ENCODE peak calls at places on chromosomes 5 and 9, in nine cellular contexts. One of them, this sample, is unnamed.

GRCh38 chr9:137237759-137238726 is 3.0 kb upstream of the TUBB4B start:
- DNase-seq in NCI-H1694: no peak
- DNase-seq in GM18507: no peak
- DNase-seq in brain microvascular endothelial cell: no peak
- DNase-seq in WTC11: no peak
- DNase-seq in nephron progenitor cell: no peak
- DNase-seq in HS-27A: no peak
- DNase-seq in dorsolateral prefrontal cortex: peak
- DNase-seq in activated gamma-delta T cell treated with anti-CD3 and anti-CD28 coated beads, Interleukin-2, amount 50 U/mL, for 16 hours: no peak
- DNase-seq in this sample: no peak

GRCh38 chr5:128196791-128197190 is 113.2 kb downstream of the SLC12A2 start:
- DNase-seq in NCI-H1694: no peak
- DNase-seq in GM18507: no peak
- DNase-seq in brain microvascular endothelial cell: peak
- DNase-seq in WTC11: no peak
- DNase-seq in nephron progenitor cell: no peak
- DNase-seq in HS-27A: no peak
- DNase-seq in dorsolateral prefrontal cortex: no peak
- DNase-seq in activated gamma-delta T cell treated with anti-CD3 and anti-CD28 coated beads, Interleukin-2, amount 50 U/mL, for 16 hours: no peak
- DNase-seq in this sample: peak

GRCh38 chr5:176647030-176647869 is at the start of gene TSPAN17:
- DNase-seq in NCI-H1694: peak
- DNase-seq in GM18507: peak
- DNase-seq in brain microvascular endothelial cell: peak
- DNase-seq in WTC11: peak
- DNase-seq in nephron progenitor cell: peak
- DNase-seq in HS-27A: peak
- DNase-seq in dorsolateral prefrontal cortex: peak
- DNase-seq in activated gamma-delta T cell treated with anti-CD3 and anti-CD28 coated beads, Interleukin-2, amount 50 U/mL, for 16 hours: peak
- DNase-seq in this sample: peak

GRCh38 chr9:804026-804425 is 37.5 kb upstream of the DMRT1 start:
- DNase-seq in NCI-H1694: no peak
- DNase-seq in GM18507: no peak
- DNase-seq in brain microvascular endothelial cell: no peak
- DNase-seq in WTC11: no peak
- DNase-seq in nephron progenitor cell: no peak
- DNase-seq in HS-27A: no peak
- DNase-seq in dorsolateral prefrontal cortex: no peak
- DNase-seq in activated gamma-delta T cell treated with anti-CD3 and anti-CD28 coated beads, Interleukin-2, amount 50 U/mL, for 16 hours: no peak
- DNase-seq in this sample: no peak

GRCh38 chr5:37272564-37272963 is 23.4 kb upstream of the CPLANE1 start:
- DNase-seq in NCI-H1694: no peak
- DNase-seq in GM18507: no peak
- DNase-seq in brain microvascular endothelial cell: no peak
- DNase-seq in WTC11: peak
- DNase-seq in nephron progenitor cell: no peak
- DNase-seq in HS-27A: peak
- DNase-seq in dorsolateral prefrontal cortex: no peak
- DNase-seq in activated gamma-delta T cell treated with anti-CD3 and anti-CD28 coated beads, Interleukin-2, amount 50 U/mL, for 16 hours: no peak
- DNase-seq in this sample: peak

GRCh38 chr5:166909040-166909439 is 1382.4 kb upstream of the WWC1 start:
- DNase-seq in NCI-H1694: no peak
- DNase-seq in GM18507: no peak
- DNase-seq in brain microvascular endothelial cell: no peak
- DNase-seq in WTC11: no peak
- DNase-seq in nephron progenitor cell: no peak
- DNase-seq in HS-27A: no peak
- DNase-seq in dorsolateral prefrontal cortex: no peak
- DNase-seq in activated gamma-delta T cell treated with anti-CD3 and anti-CD28 coated beads, Interleukin-2, amount 50 U/mL, for 16 hours: no peak
- DNase-seq in this sample: peak

GRCh38 chr5:138696501-138696900 is 56.7 kb upstream of the CTNNA1 start:
- DNase-seq in NCI-H1694: no peak
- DNase-seq in GM18507: no peak
- DNase-seq in brain microvascular endothelial cell: peak
- DNase-seq in WTC11: no peak
- DNase-seq in nephron progenitor cell: no peak
- DNase-seq in HS-27A: no peak
- DNase-seq in dorsolateral prefrontal cortex: no peak
- DNase-seq in activated gamma-delta T cell treated with anti-CD3 and anti-CD28 coated beads, Interleukin-2, amount 50 U/mL, for 16 hours: no peak
- DNase-seq in this sample: no peak

GRCh38 chr5:134145779-134146581 is 30.8 kb downstream of the SKP1 start:
- DNase-seq in NCI-H1694: peak
- DNase-seq in GM18507: peak
- DNase-seq in brain microvascular endothelial cell: peak
- DNase-seq in WTC11: peak
- DNase-seq in nephron progenitor cell: peak
- DNase-seq in HS-27A: peak
- DNase-seq in dorsolateral prefrontal cortex: peak
- DNase-seq in activated gamma-delta T cell treated with anti-CD3 and anti-CD28 coated beads, Interleukin-2, amount 50 U/mL, for 16 hours: peak
- DNase-seq in this sample: peak

GRCh38 chr5:140423609-140424008 is 22.0 kb downstream of the ANKHD1 start:
- DNase-seq in NCI-H1694: no peak
- DNase-seq in GM18507: no peak
- DNase-seq in brain microvascular endothelial cell: no peak
- DNase-seq in WTC11: no peak
- DNase-seq in nephron progenitor cell: no peak
- DNase-seq in HS-27A: no peak
- DNase-seq in dorsolateral prefrontal cortex: no peak
- DNase-seq in activated gamma-delta T cell treated with anti-CD3 and anti-CD28 coated beads, Interleukin-2, amount 50 U/mL, for 16 hours: no peak
- DNase-seq in this sample: no peak

GRCh38 chr5:26807231-26808199 is 230.9 kb downstream of the CDH9 start:
- DNase-seq in NCI-H1694: no peak
- DNase-seq in GM18507: no peak
- DNase-seq in brain microvascular endothelial cell: no peak
- DNase-seq in WTC11: peak
- DNase-seq in nephron progenitor cell: no peak
- DNase-seq in HS-27A: no peak
- DNase-seq in dorsolateral prefrontal cortex: no peak
- DNase-seq in activated gamma-delta T cell treated with anti-CD3 and anti-CD28 coated beads, Interleukin-2, amount 50 U/mL, for 16 hours: no peak
- DNase-seq in this sample: no peak

GRCh38 chr9:97714435-97714834 is 17.3 kb upstream of the XPA start:
- DNase-seq in NCI-H1694: no peak
- DNase-seq in GM18507: no peak
- DNase-seq in brain microvascular endothelial cell: peak
- DNase-seq in WTC11: no peak
- DNase-seq in nephron progenitor cell: no peak
- DNase-seq in HS-27A: peak
- DNase-seq in dorsolateral prefrontal cortex: no peak
- DNase-seq in activated gamma-delta T cell treated with anti-CD3 and anti-CD28 coated beads, Interleukin-2, amount 50 U/mL, for 16 hours: no peak
- DNase-seq in this sample: peak

GRCh38 chr5:56633950-56634349 is 181.4 kb upstream of the MAP3K1 start:
- DNase-seq in NCI-H1694: no peak
- DNase-seq in GM18507: no peak
- DNase-seq in brain microvascular endothelial cell: no peak
- DNase-seq in WTC11: no peak
- DNase-seq in nephron progenitor cell: no peak
- DNase-seq in HS-27A: no peak
- DNase-seq in dorsolateral prefrontal cortex: no peak
- DNase-seq in activated gamma-delta T cell treated with anti-CD3 and anti-CD28 coated beads, Interleukin-2, amount 50 U/mL, for 16 hours: no peak
- DNase-seq in this sample: no peak

GRCh38 chr9:112124156-112124555 is 50.9 kb downstream of the SUSD1 start:
- DNase-seq in NCI-H1694: no peak
- DNase-seq in GM18507: no peak
- DNase-seq in brain microvascular endothelial cell: no peak
- DNase-seq in WTC11: no peak
- DNase-seq in nephron progenitor cell: no peak
- DNase-seq in HS-27A: no peak
- DNase-seq in dorsolateral prefrontal cortex: no peak
- DNase-seq in activated gamma-delta T cell treated with anti-CD3 and anti-CD28 coated beads, Interleukin-2, amount 50 U/mL, for 16 hours: no peak
- DNase-seq in this sample: no peak

GRCh38 chr9:134936021-134936761 is 18.5 kb upstream of the FCN1 start:
- DNase-seq in NCI-H1694: no peak
- DNase-seq in GM18507: no peak
- DNase-seq in brain microvascular endothelial cell: no peak
- DNase-seq in WTC11: no peak
- DNase-seq in nephron progenitor cell: no peak
- DNase-seq in HS-27A: no peak
- DNase-seq in dorsolateral prefrontal cortex: no peak
- DNase-seq in activated gamma-delta T cell treated with anti-CD3 and anti-CD28 coated beads, Interleukin-2, amount 50 U/mL, for 16 hours: no peak
- DNase-seq in this sample: no peak

GRCh38 chr5:4855048-4855447 is 285.1 kb upstream of the ADAMTS16 start:
- DNase-seq in NCI-H1694: no peak
- DNase-seq in GM18507: no peak
- DNase-seq in brain microvascular endothelial cell: no peak
- DNase-seq in WTC11: no peak
- DNase-seq in nephron progenitor cell: no peak
- DNase-seq in HS-27A: no peak
- DNase-seq in dorsolateral prefrontal cortex: no peak
- DNase-seq in activated gamma-delta T cell treated with anti-CD3 and anti-CD28 coated beads, Interleukin-2, amount 50 U/mL, for 16 hours: no peak
- DNase-seq in this sample: no peak

GRCh38 chr9:83936523-83936922 is 15.3 kb upstream of the KIF27 start:
- DNase-seq in NCI-H1694: no peak
- DNase-seq in GM18507: no peak
- DNase-seq in brain microvascular endothelial cell: no peak
- DNase-seq in WTC11: no peak
- DNase-seq in nephron progenitor cell: no peak
- DNase-seq in HS-27A: peak
- DNase-seq in dorsolateral prefrontal cortex: no peak
- DNase-seq in activated gamma-delta T cell treated with anti-CD3 and anti-CD28 coated beads, Interleukin-2, amount 50 U/mL, for 16 hours: no peak
- DNase-seq in this sample: no peak

GRCh38 chr9:70438341-70438924 is 24.0 kb upstream of the KLF9 start:
- DNase-seq in NCI-H1694: no peak
- DNase-seq in GM18507: no peak
- DNase-seq in brain microvascular endothelial cell: peak
- DNase-seq in WTC11: no peak
- DNase-seq in nephron progenitor cell: no peak
- DNase-seq in HS-27A: no peak
- DNase-seq in dorsolateral prefrontal cortex: no peak
- DNase-seq in activated gamma-delta T cell treated with anti-CD3 and anti-CD28 coated beads, Interleukin-2, amount 50 U/mL, for 16 hours: no peak
- DNase-seq in this sample: peak

GRCh38 chr5:132426525-132427138 is 57.1 kb downstream of the SLC22A5 start:
- DNase-seq in NCI-H1694: no peak
- DNase-seq in GM18507: no peak
- DNase-seq in brain microvascular endothelial cell: peak
- DNase-seq in WTC11: peak
- DNase-seq in nephron progenitor cell: no peak
- DNase-seq in HS-27A: peak
- DNase-seq in dorsolateral prefrontal cortex: no peak
- DNase-seq in activated gamma-delta T cell treated with anti-CD3 and anti-CD28 coated beads, Interleukin-2, amount 50 U/mL, for 16 hours: peak
- DNase-seq in this sample: peak

GRCh38 chr9:20243866-20244647 is 378.2 kb downstream of the MLLT3 start:
- DNase-seq in NCI-H1694: no peak
- DNase-seq in GM18507: no peak
- DNase-seq in brain microvascular endothelial cell: no peak
- DNase-seq in WTC11: no peak
- DNase-seq in nephron progenitor cell: peak
- DNase-seq in HS-27A: no peak
- DNase-seq in dorsolateral prefrontal cortex: no peak
- DNase-seq in activated gamma-delta T cell treated with anti-CD3 and anti-CD28 coated beads, Interleukin-2, amount 50 U/mL, for 16 hours: no peak
- DNase-seq in this sample: no peak

GRCh38 chr5:167950126-167950721 is 341.2 kb upstream of the WWC1 start:
- DNase-seq in NCI-H1694: no peak
- DNase-seq in GM18507: no peak
- DNase-seq in brain microvascular endothelial cell: peak
- DNase-seq in WTC11: no peak
- DNase-seq in nephron progenitor cell: no peak
- DNase-seq in HS-27A: peak
- DNase-seq in dorsolateral prefrontal cortex: no peak
- DNase-seq in activated gamma-delta T cell treated with anti-CD3 and anti-CD28 coated beads, Interleukin-2, amount 50 U/mL, for 16 hours: no peak
- DNase-seq in this sample: peak

GRCh38 chr5:89560724-89561123 is 677.7 kb upstream of the MEF2C start:
- DNase-seq in NCI-H1694: no peak
- DNase-seq in GM18507: no peak
- DNase-seq in brain microvascular endothelial cell: no peak
- DNase-seq in WTC11: no peak
- DNase-seq in nephron progenitor cell: no peak
- DNase-seq in HS-27A: no peak
- DNase-seq in dorsolateral prefrontal cortex: no peak
- DNase-seq in activated gamma-delta T cell treated with anti-CD3 and anti-CD28 coated beads, Interleukin-2, amount 50 U/mL, for 16 hours: no peak
- DNase-seq in this sample: peak

GRCh38 chr5:57102189-57102904 is 71.5 kb upstream of the GPBP1 start:
- DNase-seq in NCI-H1694: no peak
- DNase-seq in GM18507: no peak
- DNase-seq in brain microvascular endothelial cell: no peak
- DNase-seq in WTC11: no peak
- DNase-seq in nephron progenitor cell: no peak
- DNase-seq in HS-27A: no peak
- DNase-seq in dorsolateral prefrontal cortex: no peak
- DNase-seq in activated gamma-delta T cell treated with anti-CD3 and anti-CD28 coated beads, Interleukin-2, amount 50 U/mL, for 16 hours: no peak
- DNase-seq in this sample: no peak

GRCh38 chr5:152369298-152369697 is 35.8 kb downstream of the NMUR2 start:
- DNase-seq in NCI-H1694: no peak
- DNase-seq in GM18507: no peak
- DNase-seq in brain microvascular endothelial cell: no peak
- DNase-seq in WTC11: no peak
- DNase-seq in nephron progenitor cell: no peak
- DNase-seq in HS-27A: no peak
- DNase-seq in dorsolateral prefrontal cortex: no peak
- DNase-seq in activated gamma-delta T cell treated with anti-CD3 and anti-CD28 coated beads, Interleukin-2, amount 50 U/mL, for 16 hours: no peak
- DNase-seq in this sample: no peak

GRCh38 chr5:52822437-52822836 is 34.7 kb downstream of the ITGA1 start:
- DNase-seq in NCI-H1694: no peak
- DNase-seq in GM18507: no peak
- DNase-seq in brain microvascular endothelial cell: no peak
- DNase-seq in WTC11: no peak
- DNase-seq in nephron progenitor cell: no peak
- DNase-seq in HS-27A: no peak
- DNase-seq in dorsolateral prefrontal cortex: no peak
- DNase-seq in activated gamma-delta T cell treated with anti-CD3 and anti-CD28 coated beads, Interleukin-2, amount 50 U/mL, for 16 hours: no peak
- DNase-seq in this sample: no peak

GRCh38 chr5:80956272-80956671 is 3.9 kb upstream of the RASGRF2 start:
- DNase-seq in NCI-H1694: no peak
- DNase-seq in GM18507: no peak
- DNase-seq in brain microvascular endothelial cell: no peak
- DNase-seq in WTC11: no peak
- DNase-seq in nephron progenitor cell: no peak
- DNase-seq in HS-27A: no peak
- DNase-seq in dorsolateral prefrontal cortex: no peak
- DNase-seq in activated gamma-delta T cell treated with anti-CD3 and anti-CD28 coated beads, Interleukin-2, amount 50 U/mL, for 16 hours: no peak
- DNase-seq in this sample: no peak

GRCh38 chr5:159094745-159095144 is 5.0 kb downstream of the EBF1 start:
- DNase-seq in NCI-H1694: peak
- DNase-seq in GM18507: no peak
- DNase-seq in brain microvascular endothelial cell: peak
- DNase-seq in WTC11: peak
- DNase-seq in nephron progenitor cell: peak
- DNase-seq in HS-27A: peak
- DNase-seq in dorsolateral prefrontal cortex: no peak
- DNase-seq in activated gamma-delta T cell treated with anti-CD3 and anti-CD28 coated beads, Interleukin-2, amount 50 U/mL, for 16 hours: peak
- DNase-seq in this sample: peak

GRCh38 chr9:86175743-86176456 is 76.5 kb upstream of the GOLM1 start:
- DNase-seq in NCI-H1694: no peak
- DNase-seq in GM18507: no peak
- DNase-seq in brain microvascular endothelial cell: no peak
- DNase-seq in WTC11: no peak
- DNase-seq in nephron progenitor cell: no peak
- DNase-seq in HS-27A: no peak
- DNase-seq in dorsolateral prefrontal cortex: no peak
- DNase-seq in activated gamma-delta T cell treated with anti-CD3 and anti-CD28 coated beads, Interleukin-2, amount 50 U/mL, for 16 hours: no peak
- DNase-seq in this sample: no peak